ENCODE peak calls at places on chromosomes 7 and 10, in eight cellular contexts. Y is neural crest cell, D is endothelial cell, J is foreskin fibroblast, L is fibroblast of mammary gland, M is left ventricle myocardium inferior, U is nephron progenitor cell, F is Calu3. W is an unnamed sample.

GRCh38 chr10:99172130-99172738 is 63.4 kb downstream of the HPSE2 start:
- DNase-seq in L (peak; percentile 60), J (peak; percentile 82), U (peak; percentile 56), D (peak; percentile 56), F (peak; percentile 35), M (no peak), Y (peak; percentile 52), W (no peak)

GRCh38 chr10:115827650-115828049 is 445.4 kb downstream of the GFRA1 start:
- DNase-seq in M (no peak), D (no peak), Y (no peak), F (no peak), U (no peak), J (peak; percentile 45), L (peak; percentile 6), W (no peak)

GRCh38 chr7:100561491-100562194 is 12.1 kb downstream of the SAP25 start:
- DNase-seq in M (no peak), L (no peak), F (no peak), D (no peak), Y (no peak), J (no peak), U (no peak), W (no peak)

GRCh38 chr7:87435546-87435945 is 39.9 kb downstream of the ABCB4 start:
- DNase-seq in D (no peak), L (peak; percentile 28), F (no peak), U (no peak), M (no peak), Y (no peak), J (peak; percentile 42), W (no peak)

GRCh38 chr7:130371059-130371458 is 9.2 kb upstream of the CPA1 start:
- DNase-seq in M (no peak), F (no peak), L (peak; percentile 83), Y (no peak), D (no peak), J (peak; percentile 86), U (no peak), W (no peak)

GRCh38 chr10:98353105-98353504 is 61.9 kb downstream of the PYROXD2 start:
- DNase-seq in Y (no peak), D (no peak), M (no peak), F (no peak), U (no peak), J (no peak), L (no peak), W (no peak)

GRCh38 chr7:57646219-57646900 is 196.4 kb downstream of the ZNF716 start:
- DNase-seq in M (no peak), Y (no peak), J (no peak), D (no peak), F (no peak), U (no peak), L (no peak), W (no peak)

GRCh38 chr7:15341811-15342210 is 220.0 kb downstream of the AGMO start:
- DNase-seq in L (no peak), D (no peak), Y (no peak), F (no peak), M (no peak), J (no peak), U (no peak), W (no peak)

GRCh38 chr7:102455596-102455995 is 9.1 kb downstream of the ALKBH4 start:
- DNase-seq in F (no peak), M (no peak), J (no peak), Y (no peak), L (no peak), U (no peak), D (no peak), W (no peak)

GRCh38 chr10:74585231-74586087 is 240.9 kb upstream of the KAT6B start:
- DNase-seq in U (peak; percentile 7), D (no peak), L (peak; percentile 21), Y (no peak), M (no peak), J (peak; percentile 22), F (no peak), W (no peak)

GRCh38 chr10:78313636-78314035 is 280.0 kb downstream of the RPS24 start:
- DNase-seq in F (no peak), Y (no peak), M (no peak), J (no peak), D (no peak), L (no peak), U (no peak), W (no peak)

GRCh38 chr10:78312197-78313046 is 278.8 kb downstream of the RPS24 start:
- DNase-seq in J (peak; percentile 36), U (no peak), M (no peak), L (peak; percentile 51), F (no peak), Y (no peak), D (no peak), W (peak; percentile 24)

GRCh38 chr10:78313047-78313381 is 279.4 kb downstream of the RPS24 start:
- DNase-seq in U (no peak), M (no peak), L (no peak), J (no peak), F (no peak), D (no peak), Y (no peak), W (no peak)

GRCh38 chr10:78316451-78316931 is 282.8 kb downstream of the RPS24 start:
- DNase-seq in L (peak; percentile 63), J (peak; percentile 75), D (no peak), Y (no peak), M (no peak), F (no peak), U (no peak), W (peak; percentile 25)

GRCh38 chr10:78314651-78315050 is 281.0 kb downstream of the RPS24 start:
- DNase-seq in D (no peak), L (no peak), M (no peak), F (no peak), J (no peak), U (no peak), Y (no peak), W (no peak)
- TF ChIP-seq CTCF in D (no peak), L (no peak), M (no peak), F (no peak), J (no peak), U (no peak), Y (no peak), W (no peak)

GRCh38 chr10:104038537-104038936 is 47.1 kb downstream of the COL17A1 start:
- DNase-seq in U (no peak), D (no peak), M (no peak), J (no peak), Y (no peak), F (no peak), L (no peak), W (no peak)
- TF ChIP-seq CTCF in U (no peak), D (no peak), M (no peak), J (no peak), Y (no peak), F (no peak), L (no peak), W (no peak)

DNA sequence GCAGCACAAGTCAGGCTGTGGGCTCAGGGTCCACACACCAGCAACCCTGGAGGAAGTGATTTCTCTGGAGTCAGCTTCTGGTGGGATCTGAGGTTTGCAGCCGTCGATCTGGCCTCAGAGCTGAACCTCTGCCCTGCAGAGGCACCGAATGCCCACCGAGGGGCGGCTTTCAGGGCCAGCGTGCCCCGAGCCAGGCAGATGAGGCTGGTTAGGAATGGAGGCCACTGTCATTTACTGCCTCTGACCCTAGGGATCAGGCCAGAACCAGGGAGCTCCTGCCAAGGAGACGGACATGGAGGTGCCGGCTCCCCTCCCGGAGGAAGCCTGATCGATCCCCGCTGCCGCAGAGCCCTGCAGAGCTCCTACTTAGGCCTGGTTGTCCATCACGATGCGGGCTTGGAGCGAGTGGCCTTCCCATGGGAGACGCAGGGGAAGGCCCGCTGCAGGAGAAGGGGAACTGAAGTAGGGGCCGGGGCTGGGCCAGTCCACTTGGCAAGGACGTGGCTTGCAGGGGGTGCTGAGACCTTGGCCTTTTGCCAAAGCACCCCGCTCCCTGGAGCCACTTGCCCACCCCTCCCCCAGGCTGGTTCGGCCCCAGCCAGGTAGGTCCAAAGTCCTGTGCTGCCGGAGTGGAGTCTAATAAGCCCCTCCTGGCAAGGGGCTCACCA is 19.6 kb upstream of the ELFN1 start:
- DNase-seq in L (no peak), F (no peak), D (no peak), Y (no peak), M (peak; percentile 10), U (no peak), J (no peak), W (no peak)
- TF ChIP-seq CTCF in L (no peak), F (no peak), D (no peak), Y (no peak), M (no peak), U (no peak), J (no peak), W (no peak)

DNA sequence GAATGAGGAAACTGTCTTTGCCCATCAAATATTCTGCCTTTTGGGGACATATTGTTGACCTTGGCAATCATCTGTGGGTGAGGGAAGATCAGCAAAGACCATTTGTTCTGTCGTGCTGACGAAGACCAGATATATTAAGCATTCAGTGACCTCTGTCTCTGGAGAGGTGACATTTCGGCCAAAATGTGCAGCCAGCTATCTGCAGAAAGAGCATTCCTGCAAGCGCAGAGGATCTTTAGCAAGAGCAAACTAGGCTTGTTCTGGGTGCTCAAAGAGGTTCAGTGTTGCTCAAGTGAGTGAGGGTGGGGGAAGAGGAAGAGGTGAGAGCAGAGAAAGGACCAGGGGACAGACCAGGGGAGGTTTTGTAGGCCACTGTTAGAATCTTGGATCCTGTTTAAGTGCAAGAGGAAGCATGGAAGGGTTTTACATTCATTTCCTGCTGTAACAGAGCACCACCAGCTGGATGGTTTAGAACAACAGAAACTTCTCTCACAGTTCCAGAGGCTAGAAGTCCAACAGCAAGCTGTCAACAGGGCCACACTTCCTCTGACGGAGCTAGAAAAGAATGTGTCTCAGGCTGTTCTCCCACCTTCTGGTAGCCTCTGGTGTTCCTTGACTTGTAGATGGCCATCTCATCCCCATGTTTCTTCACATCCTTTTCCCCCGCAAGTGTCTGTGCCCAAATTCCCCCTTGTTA is 11.2 kb downstream of the C10orf120 start:
- DNase-seq in L (peak; percentile 7), Y (no peak), J (no peak), D (no peak), F (no peak), M (peak; percentile 40), U (no peak), W (peak; percentile 58)
- TF ChIP-seq CTCF in L (peak; percentile 5), Y (no peak), J (no peak), D (no peak), F (no peak), M (peak; percentile 25), U (no peak), W (no peak)

W was measured in heart left ventricle.